ENCODE peak calls at places on chromosomes 3 and 15, in four cellular contexts. N is HL-60, Q is K562, X is GM12878. M is an unnamed sample.
A peak's percentile ranks its signal among the peaks of the same experiment; 100 is the strongest.

GRCh38 chr3:172040976-172041963 is 1.9 kb downstream of the FNDC3B start:
- DNase-seq in N (peak; percentile 50), Q (no peak), X (no peak), M (no peak)

GRCh38 chr3:146065573-146066006 is 95.4 kb downstream of the PLOD2 start:
- DNase-seq in N (peak; percentile 7), Q (peak; percentile 53), X (no peak), M (no peak)

GRCh38 chr15:89728254-89728653 is 22.8 kb downstream of the MESP1 start:
- DNase-seq in N (no peak), Q (no peak), X (no peak), M (no peak)

GRCh38 chr3:33897306-33897705 is 98.9 kb downstream of the PDCD6IP start:
- DNase-seq in N (no peak), Q (no peak), X (no peak), M (no peak)

GRCh38 chr3:8445861-8446260 is 55.8 kb upstream of the LMCD1 start:
- DNase-seq in N (no peak), Q (no peak), X (no peak), M (no peak)

GRCh38 chr15:36136054-36136453 is 443.4 kb upstream of the CDIN1 start:
- DNase-seq in N (no peak), Q (no peak), X (no peak), M (no peak)

GRCh38 chr3:128307029-128307633 is 153.8 kb downstream of the EEFSEC start:
- DNase-seq in N (no peak), Q (peak; percentile 18), X (no peak), M (no peak)

GRCh38 chr15:89070197-89071124 is 17.8 kb upstream of the ABHD2 start:
- DNase-seq in N (peak; percentile 86), Q (peak; percentile 71), X (no peak), M (no peak)

GRCh38 chr15:61654918-61655317 is 405.3 kb downstream of the VPS13C start:
- DNase-seq in N (no peak), Q (no peak), X (no peak), M (no peak)

GRCh38 chr15:61651267-61651666 is 409.0 kb downstream of the VPS13C start:
- DNase-seq in N (no peak), Q (no peak), X (no peak), M (no peak)

GRCh38 chr15:61654004-61654740 is 406.1 kb downstream of the VPS13C start:
- DNase-seq in N (no peak), Q (no peak), X (no peak), M (no peak)

GRCh38 chr15:61655881-61656280 is 404.4 kb downstream of the VPS13C start:
- DNase-seq in N (no peak), Q (no peak), X (no peak), M (no peak)

GRCh38 chr15:61653110-61653509 is 407.1 kb downstream of the VPS13C start:
- DNase-seq in N (no peak), Q (peak; percentile 5), X (no peak), M (no peak)
- TF ChIP-seq SPI1 in N (no peak), Q (no peak), X (no peak), M (no peak)

DNA sequence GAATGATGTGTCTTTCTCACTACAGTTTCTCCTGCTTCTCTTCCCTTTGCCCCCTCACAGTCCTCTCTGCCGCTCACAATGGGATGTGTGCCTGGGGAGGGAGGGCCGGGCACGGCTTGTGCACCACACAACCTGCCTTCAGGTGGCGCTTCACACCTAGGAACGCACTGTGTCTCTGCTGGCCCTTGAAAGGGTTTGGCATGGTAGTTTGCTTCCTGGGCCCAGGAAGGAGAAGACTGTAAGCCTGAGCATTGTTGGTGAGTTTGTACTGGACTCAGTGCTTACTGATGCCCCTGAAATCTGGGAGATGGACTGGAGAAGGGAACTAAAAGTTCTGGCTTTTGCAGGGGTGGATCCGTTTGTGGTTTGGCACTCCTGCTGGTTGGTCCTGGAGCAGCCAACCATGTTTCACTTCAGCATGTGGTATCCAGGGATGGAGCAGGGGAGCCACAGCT is 9.2 kb downstream of the ALPK3 start:
- DNase-seq in N (peak; percentile 29), Q (peak; percentile 75), X (no peak), M (peak; percentile 46)
- TF ChIP-seq SPI1 in N (no peak), Q (no peak), X (no peak), M (no peak)

DNA sequence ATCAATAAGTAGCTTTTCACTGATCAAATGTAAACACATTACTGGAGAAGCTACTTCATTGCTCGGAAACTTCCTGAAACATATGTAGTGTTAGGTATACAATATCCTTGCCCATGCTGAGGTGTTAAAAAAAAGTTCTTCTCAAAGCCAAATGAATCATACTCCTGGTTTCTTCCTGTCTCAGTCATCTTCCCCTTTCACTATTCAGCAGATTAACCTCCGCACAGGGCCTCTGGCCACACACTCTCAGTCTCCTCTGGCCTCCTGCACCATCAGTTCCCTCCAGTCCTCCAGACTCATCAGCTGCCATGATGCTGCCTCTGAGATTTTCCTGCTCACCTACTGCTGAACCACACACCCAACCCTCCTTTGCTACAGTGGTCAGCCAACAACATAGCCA is 70.5 kb upstream of the BOC start:
- DNase-seq in N (no peak), Q (no peak), X (no peak), M (no peak)
- TF ChIP-seq SPI1 in N (no peak), Q (no peak), X (no peak), M (no peak)

GRCh38 chr15:50880651-50881114 is 27.8 kb upstream of the AP4E1 start:
- DNase-seq in N (peak; percentile 33), Q (peak; percentile 14), X (peak; percentile 54), M (no peak)

GRCh38 chr15:50876989-50877360 is 31.5 kb upstream of the AP4E1 start:
- DNase-seq in N (peak; percentile 81), Q (peak; percentile 90), X (no peak), M (no peak)

GRCh38 chr15:50881121-50882048 is 27.1 kb upstream of the AP4E1 start:
- DNase-seq in N (peak; percentile 62), Q (no peak), X (peak; percentile 56), M (no peak)

GRCh38 chr15:50880221-50880620 is 28.3 kb upstream of the AP4E1 start:
- DNase-seq in N (no peak), Q (no peak), X (no peak), M (no peak)

DNA sequence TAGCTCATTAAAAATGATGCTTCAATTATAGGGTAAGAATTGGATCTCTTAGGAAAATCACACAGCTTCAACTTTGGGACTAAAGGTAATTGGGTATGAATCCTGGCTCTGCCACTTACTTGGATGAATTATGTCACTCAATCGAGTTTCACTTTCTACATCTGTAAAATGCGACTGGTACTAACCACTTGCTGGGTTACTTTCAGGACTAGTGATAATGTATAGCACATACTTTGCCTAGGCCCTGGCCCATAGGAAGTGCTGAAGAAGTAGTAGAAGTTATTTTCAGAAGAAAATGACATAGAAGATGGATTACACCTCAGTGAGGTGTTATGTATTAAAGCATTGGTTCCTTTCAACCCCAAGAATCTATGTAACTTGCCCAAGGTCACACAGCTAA is 29.5 kb upstream of the AP4E1 start:
- DNase-seq in N (no peak), Q (no peak), X (no peak), M (no peak)
- TF ChIP-seq SPI1 in N (no peak), Q (no peak), X (no peak), M (no peak)

GRCh38 chr3:112628038-112628437 is 12.9 kb downstream of the CCDC80 start:
- DNase-seq in N (no peak), Q (no peak), X (no peak), M (no peak)

GRCh38 chr3:112631257-112631656 is 9.7 kb downstream of the CCDC80 start:
- DNase-seq in N (no peak), Q (no peak), X (no peak), M (no peak)

GRCh38 chr3:112632596-112632995 is 8.3 kb downstream of the CCDC80 start:
- DNase-seq in N (no peak), Q (no peak), X (no peak), M (no peak)

GRCh38 chr3:112627419-112627818 is 13.5 kb downstream of the CCDC80 start:
- DNase-seq in N (no peak), Q (no peak), X (no peak), M (no peak)

DNA sequence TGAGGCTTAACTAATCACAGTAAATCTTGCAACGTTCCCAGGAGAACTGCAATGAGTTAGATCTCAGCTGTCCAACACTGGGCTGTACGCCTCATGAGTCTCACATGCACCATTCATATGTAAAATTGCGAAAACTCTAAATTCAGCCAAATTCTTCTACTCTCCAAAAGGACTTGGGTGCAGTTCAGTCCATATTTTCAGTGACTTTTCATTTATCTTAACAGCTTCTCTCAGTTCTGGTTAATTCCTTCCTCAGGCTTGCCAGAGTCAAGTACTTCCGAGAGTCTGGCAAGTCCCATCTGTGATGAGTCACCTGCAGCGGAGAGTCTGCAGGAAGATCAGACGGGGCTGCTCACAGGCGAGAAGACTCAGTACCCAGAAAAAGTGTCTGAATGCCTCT is 11.5 kb downstream of the CCDC80 start:
- DNase-seq in N (no peak), Q (peak; percentile 50), X (no peak), M (no peak)
- TF ChIP-seq SPI1 in N (no peak), Q (no peak), X (no peak), M (no peak)

GRCh38 chr3:134808835-134809234 is 13.8 kb downstream of the EPHB1 start:
- DNase-seq in N (no peak), Q (no peak), X (no peak), M (no peak)

GRCh38 chr3:134810850-134811249 is 15.8 kb downstream of the EPHB1 start:
- DNase-seq in N (no peak), Q (no peak), X (no peak), M (no peak)

GRCh38 chr3:134807189-134807588 is 12.1 kb downstream of the EPHB1 start:
- DNase-seq in N (no peak), Q (no peak), X (no peak), M (no peak)

GRCh38 chr3:134809412-134810051 is 14.5 kb downstream of the EPHB1 start:
- DNase-seq in N (no peak), Q (peak; percentile 2), X (no peak), M (no peak)

GRCh38 chr3:134810052-134810435 is 15.0 kb downstream of the EPHB1 start:
- DNase-seq in N (no peak), Q (no peak), X (no peak), M (no peak)
- TF ChIP-seq SPI1 in N (no peak), Q (no peak), X (no peak), M (no peak)

GRCh38 chr3:463793-464192 is 267.2 kb downstream of the CHL1 start:
- DNase-seq in N (no peak), Q (no peak), X (peak; percentile 57), M (peak; percentile 24)

GRCh38 chr3:462851-463250 is 266.3 kb downstream of the CHL1 start:
- DNase-seq in N (no peak), Q (no peak), X (no peak), M (no peak)

GRCh38 chr3:473284-473800 is 276.8 kb downstream of the CHL1 start:
- DNase-seq in N (no peak), Q (no peak), X (no peak), M (no peak)

GRCh38 chr3:464255-464654 is 267.7 kb downstream of the CHL1 start:
- DNase-seq in N (no peak), Q (no peak), X (no peak), M (no peak)

GRCh38 chr3:468172-468571 is 271.6 kb downstream of the CHL1 start:
- DNase-seq in N (no peak), Q (no peak), X (no peak), M (no peak)
- TF ChIP-seq SPI1 in N (no peak), Q (no peak), X (no peak), M (no peak)